ENCODE peak calls at places on chromosome 17, in nine cellular contexts. Z is pancreas; X is NCI-H2081; R is stimulated activated CD4-positive, alpha-beta T cell treated with anti-CD3 and anti-CD28 coated beads, TNF-alpha, amount 100 ng/mL, for 48 hours; T is substantia nigra; M is heart left ventricle; P is HAP-1; L is NCI-H69; Y is stimulated activated CD8-positive, alpha-beta memory T cell treated with anti-CD3 and anti-CD28 coated beads, Interleukin-4, amount 100 ng/mL, for 4 hours. I is an unnamed sample.

GRCh38 chr17:18120461-18121053 is 12.0 kb downstream of the MYO15A start:
- DNase-seq in R (no peak), Y (no peak), T (no peak), M (no peak), Z (peak), X (no peak), P (no peak), L (no peak), I (no peak)

GRCh38 chr17:4956493-4957061 is 5.7 kb downstream of the ENO3 start:
- DNase-seq in X (no peak), T (no peak), Z (peak), R (no peak), M (peak), L (no peak), P (no peak), Y (no peak), I (no peak)

GRCh38 chr17:67322039-67322787 is 44.2 kb downstream of the PSMD12 start:
- DNase-seq in R (no peak), X (peak), L (peak), M (no peak), Z (no peak), T (no peak), Y (no peak), P (peak), I (no peak)

GRCh38 chr17:82795615-82796014 is 43.8 kb downstream of the TBCD start:
- DNase-seq in Y (no peak), X (no peak), Z (no peak), T (no peak), M (no peak), L (no peak), P (no peak), R (no peak), I (peak)

GRCh38 chr17:1056761-1057160 is 59.8 kb downstream of the TIMM22 start:
- DNase-seq in Y (no peak), X (no peak), M (peak), P (no peak), T (no peak), L (peak), Z (peak), R (no peak), I (no peak)

GRCh38 chr17:976316-976715 is 3.3 kb downstream of the NXN start:
- DNase-seq in X (no peak), M (no peak), R (no peak), L (no peak), P (no peak), Y (no peak), T (no peak), Z (no peak), I (no peak)

GRCh38 chr17:42980766-42981397 is 517 bp downstream of the RUNDC1 start:
- DNase-seq in R (peak), Z (peak), Y (no peak), T (peak), L (peak), P (peak), M (peak), X (peak), I (peak)

GRCh38 chr17:67867591-67867990 is 42.3 kb downstream of the BPTF start:
- DNase-seq in Y (no peak), L (no peak), M (no peak), Z (no peak), X (no peak), R (no peak), T (no peak), P (no peak), I (no peak)

GRCh38 chr17:72295916-72296315 is 175.1 kb downstream of the SOX9 start:
- DNase-seq in L (no peak), X (no peak), M (no peak), R (no peak), Y (no peak), Z (no peak), P (no peak), T (no peak), I (no peak)

GRCh38 chr17:57352658-57353057 is 96.3 kb downstream of the MSI2 start:
- DNase-seq in Z (no peak), X (no peak), Y (no peak), R (no peak), P (no peak), T (no peak), L (no peak), M (no peak), I (no peak)

GRCh38 chr17:47604268-47604927 is 45.3 kb upstream of the KPNB1 start:
- DNase-seq in R (no peak), L (peak), X (peak), P (peak), M (peak), Y (no peak), Z (no peak), T (no peak), I (no peak)

GRCh38 chr17:38868095-38868967 is 1.5 kb upstream of the LASP1 start:
- DNase-seq in M (peak), P (peak), X (peak), T (no peak), R (no peak), Z (no peak), Y (no peak), L (peak), I (peak)

GRCh38 chr17:68593331-68593710 is 7.8 kb downstream of the FAM20A start:
- DNase-seq in X (no peak), T (no peak), M (no peak), P (no peak), L (no peak), Y (no peak), R (no peak), Z (no peak), I (no peak)

GRCh38 chr17:55286681-55287589 is 22.2 kb downstream of the HLF start:
- DNase-seq in Y (no peak), R (no peak), P (no peak), L (peak), X (no peak), T (no peak), M (no peak), Z (peak), I (no peak)

GRCh38 chr17:75032896-75033294 is 13.9 kb downstream of the ATP5PD start:
- DNase-seq in M (peak), L (peak), P (peak), Z (peak), T (peak), Y (no peak), X (no peak), R (no peak), I (no peak)

GRCh38 chr17:49690256-49690655 is 12.4 kb upstream of the SPOP start:
- DNase-seq in M (no peak), Z (no peak), P (no peak), T (no peak), Y (no peak), L (peak), X (no peak), R (no peak), I (no peak)